ENCODE peak calls at places on chromosomes 2 and 18, in four cellular contexts. S, R, G and O are unnamed samples.

GRCh38 chr2:205865794-205866490 is 183.6 kb downstream of the NRP2 start:
- DNase-seq in S (no peak), R (no peak), G (no peak), O (no peak)

GRCh38 chr2:197309369-197310231 is 980 bp downstream of the ANKRD44 start:
- DNase-seq in S (peak; percentile 34), R (no peak), G (no peak), O (no peak)

GRCh38 chr18:62183578-62184195 is 3.2 kb downstream of the PIGN start:
- DNase-seq in S (no peak), R (peak; percentile 52), G (no peak), O (peak; percentile 44)

GRCh38 chr18:26405190-26405781 is 143.1 kb downstream of the KCTD1 start:
- DNase-seq in S (peak; percentile 31), R (peak; percentile 16), G (no peak), O (peak; percentile 30)

GRCh38 chr2:119826370-119826961 is 66.7 kb downstream of the PTPN4 start:
- DNase-seq in S (peak; percentile 34), R (peak; percentile 58), G (no peak), O (peak; percentile 54)

GRCh38 chr2:236703310-236703709 is 133.7 kb downstream of the ACKR3 start:
- DNase-seq in S (no peak), R (no peak), G (no peak), O (no peak)

GRCh38 chr18:6576706-6577375 is 152.7 kb upstream of the ARHGAP28 start:
- DNase-seq in S (no peak), R (no peak), G (no peak), O (no peak)

GRCh38 chr18:6593142-6593889 is 136.2 kb upstream of the ARHGAP28 start:
- DNase-seq in S (no peak), R (no peak), G (no peak), O (no peak)

GRCh38 chr2:233413529-233414272 is 59.4 kb downstream of the DGKD start:
- DNase-seq in S (no peak), R (no peak), G (no peak), O (peak; percentile 29)

GRCh38 chr2:237042101-237042500 is 43.6 kb upstream of the COPS8 start:
- DNase-seq in S (no peak), R (no peak), G (no peak), O (no peak)

GRCh38 chr18:1408331-1408835 is 503.7 kb downstream of the ADCYAP1 start:
- DNase-seq in S (no peak), R (peak; percentile 18), G (no peak), O (no peak)

GRCh38 chr18:78168526-78168925 is 811.1 kb upstream of the SALL3 start:
- DNase-seq in S (no peak), R (no peak), G (no peak), O (no peak)

GRCh38 chr2:98087447-98088065 is 589 bp downstream of the VWA3B start:
- DNase-seq in S (no peak), R (no peak), G (no peak), O (no peak)

GRCh38 chr2:240557808-240558207 is at the start of gene ANKMY1:
- DNase-seq in S (peak; percentile 94), R (no peak), G (no peak), O (no peak)

GRCh38 chr18:22710628-22711380 is 222.3 kb upstream of the RBBP8 start:
- DNase-seq in S (peak; percentile 19), R (no peak), G (no peak), O (no peak)

GRCh38 chr2:240811346-240812300 is 8.4 kb downstream of the KIF1A start:
- DNase-seq in S (no peak), R (no peak), G (no peak), O (no peak)

GRCh38 chr18:79578396-79579260 is 101.0 kb upstream of the CTDP1 start:
- DNase-seq in S (no peak), R (no peak), G (no peak), O (no peak)

GRCh38 chr2:168346725-168347477 is 99.5 kb upstream of the STK39 start:
- DNase-seq in S (peak; percentile 71), R (peak; percentile 84), G (peak; percentile 45), O (peak; percentile 62)

GRCh38 chr2:191618046-191618788 is 59.7 kb upstream of the NABP1 start:
- DNase-seq in S (no peak), R (no peak), G (no peak), O (no peak)

GRCh38 chr18:62625019-62625418 is 90.3 kb upstream of the PHLPP1 start:
- DNase-seq in S (no peak), R (no peak), G (no peak), O (no peak)

GRCh38 chr18:59228361-59228760 is 8.4 kb downstream of the GRP start:
- DNase-seq in S (no peak), R (no peak), G (no peak), O (no peak)

GRCh38 chr2:127675335-127676261 is at the start of gene LIMS2:
- DNase-seq in S (peak; percentile 52), R (no peak), G (no peak), O (no peak)

GRCh38 chr18:57542126-57542525 is 44.4 kb downstream of the FECH start:
- DNase-seq in S (no peak), R (no peak), G (no peak), O (no peak)

DNA sequence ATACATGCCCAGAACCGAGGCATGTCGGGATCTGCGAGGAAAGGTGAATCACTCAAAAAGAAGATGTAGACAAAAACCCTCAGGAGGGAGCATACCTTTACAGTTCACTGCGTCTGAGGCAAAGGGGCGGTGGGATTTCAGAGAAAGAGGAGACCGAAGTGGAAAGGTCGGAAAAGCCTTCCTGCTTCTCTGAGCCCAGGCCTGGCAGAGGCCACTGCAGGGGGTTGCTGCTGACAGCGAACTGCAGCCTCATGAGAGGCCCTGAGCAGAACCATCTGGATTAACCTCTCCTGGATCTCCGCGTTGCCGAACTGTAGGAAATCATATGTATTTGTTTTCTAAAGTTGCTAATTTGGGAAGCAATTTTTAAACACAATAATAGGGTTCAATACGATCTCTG is 713.1 kb upstream of the SOX11 start:
- DNase-seq in S (no peak), R (no peak), G (no peak), O (no peak)
- TF ChIP-seq NR2C2 in S (no peak), R (no peak), G (no peak), O (no peak)

GRCh38 chr2:174282449-174282848 is 34.1 kb upstream of the OLA1 start:
- DNase-seq in S (no peak), R (no peak), G (no peak), O (no peak)
- TF ChIP-seq NR2C2 in S (no peak), R (no peak), G (no peak), O (no peak)

GRCh38 chr18:68440433-68440832 is 274.5 kb downstream of the TMX3 start:
- DNase-seq in S (no peak), R (no peak), G (no peak), O (no peak)

GRCh38 chr18:68438536-68438935 is 276.4 kb downstream of the TMX3 start:
- DNase-seq in S (no peak), R (no peak), G (no peak), O (no peak)

GRCh38 chr18:68441241-68441640 is 273.7 kb downstream of the TMX3 start:
- DNase-seq in S (no peak), R (no peak), G (no peak), O (no peak)

GRCh38 chr18:68439672-68440071 is 275.2 kb downstream of the TMX3 start:
- DNase-seq in S (no peak), R (no peak), G (no peak), O (no peak)

DNA sequence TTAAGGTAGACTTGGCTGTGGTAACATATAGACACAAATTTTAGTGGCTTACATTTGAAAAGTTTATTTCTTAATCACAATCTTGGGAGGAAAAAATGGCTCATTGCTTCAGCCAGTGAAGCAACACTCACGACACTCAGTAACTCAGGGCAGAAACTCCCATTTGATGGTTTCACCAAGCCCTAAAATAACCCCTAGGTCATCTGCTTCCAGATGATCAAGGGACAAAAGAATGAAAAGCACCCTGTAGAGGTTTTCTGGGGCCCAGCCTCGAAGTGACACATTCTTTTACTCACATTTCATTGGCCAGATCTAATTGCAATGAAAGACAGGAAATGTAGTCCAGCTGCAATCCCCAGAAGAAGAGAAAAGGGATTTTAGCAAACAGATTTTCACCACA is 275.9 kb downstream of the TMX3 start:
- DNase-seq in S (no peak), R (no peak), G (no peak), O (no peak)
- TF ChIP-seq NR2C2 in S (no peak), R (no peak), G (no peak), O (no peak)

GRCh38 chr2:177422271-177422670 is 29.7 kb downstream of the AGPS start:
- DNase-seq in S (no peak), R (no peak), G (no peak), O (peak; percentile 53)

GRCh38 chr2:177413703-177414102 is 21.1 kb downstream of the AGPS start:
- DNase-seq in S (no peak), R (no peak), G (no peak), O (no peak)

DNA sequence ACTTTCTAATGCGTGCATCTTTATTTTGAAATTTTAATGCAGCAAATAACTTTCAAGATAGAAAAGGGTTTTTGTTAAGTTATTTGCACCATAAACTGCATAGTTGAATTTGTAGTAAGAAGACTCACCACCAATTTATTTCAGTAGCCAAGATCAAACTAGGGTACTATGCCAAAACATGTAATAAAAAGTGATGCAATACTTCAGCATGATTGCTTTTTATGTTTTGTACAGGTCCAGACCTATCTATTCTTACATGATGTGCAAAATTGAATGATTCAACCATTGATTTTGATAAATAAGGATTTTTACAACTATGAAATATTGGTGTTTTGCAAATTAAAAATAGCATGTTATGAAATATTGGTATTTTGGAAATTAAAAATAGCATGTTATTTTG is 26.7 kb downstream of the AGPS start:
- DNase-seq in S (no peak), R (no peak), G (no peak), O (no peak)
- TF ChIP-seq NR2C2 in S (no peak), R (no peak), G (no peak), O (no peak)